ENCODE peak calls at places on chromosome X, in ten cellular contexts. M is pancreas, Z is BJ, X is mammary epithelial cell, G is WERI-Rb-1, P is AG09309, C is tibial nerve, L is hepatocyte, A is foreskin fibroblast, T is lung. H is an unnamed sample.

GRCh38 chrX:14352511-14352910 is 176.8 kb upstream of the GLRA2 start:
- DNase-seq in M (no peak), Z (peak), X (no peak), G (no peak), P (peak), C (no peak), L (no peak), A (peak), T (no peak), H (no peak)

GRCh38 chrX:149527705-149528104 is 13.1 kb upstream of the EOLA1 start:
- DNase-seq in M (no peak), Z (no peak), X (no peak), G (no peak), P (no peak), C (no peak), L (no peak), A (peak), T (no peak), H (peak)

GRCh38 chrX:16839852-16840460 is 30.2 kb downstream of the RBBP7 start:
- DNase-seq in M (no peak), Z (peak), X (peak), G (peak), P (no peak), C (no peak), L (peak), A (peak), T (no peak), H (no peak)

GRCh38 chrX:23756165-23756564 is 13.1 kb upstream of the ACOT9 start:
- DNase-seq in M (peak), Z (no peak), X (peak), G (peak), P (no peak), C (peak), L (peak), A (no peak), T (peak), H (no peak)

GRCh38 chrX:115067812-115068211 is 50.4 kb upstream of the IL13RA2 start:
- DNase-seq in M (no peak), Z (no peak), X (no peak), G (no peak), P (no peak), C (no peak), L (peak), A (no peak), T (no peak), H (no peak)

GRCh38 chrX:13607996-13608365 is 38.6 kb downstream of the EGFL6 start:
- DNase-seq in M (no peak), Z (no peak), X (peak), G (no peak), P (no peak), C (no peak), L (no peak), A (no peak), T (no peak), H (no peak)

GRCh38 chrX:119503484-119503861 is 35.2 kb downstream of the SLC25A5 start:
- DNase-seq in M (peak), Z (peak), X (peak), G (no peak), P (peak), C (no peak), L (peak), A (peak), T (peak), H (peak)

GRCh38 chrX:69555396-69556023 is 51.4 kb downstream of the NALF2 start:
- DNase-seq in M (no peak), Z (no peak), X (no peak), G (peak), P (no peak), C (no peak), L (peak), A (no peak), T (no peak), H (no peak)

GRCh38 chrX:140572724-140573123 is 67.9 kb upstream of the SOX3 start:
- DNase-seq in M (peak), Z (no peak), X (peak), G (peak), P (no peak), C (peak), L (peak), A (no peak), T (peak), H (peak)

GRCh38 chrX:19787305-19787704 is 100.1 kb downstream of the SH3KBP1 start:
- DNase-seq in M (no peak), Z (no peak), X (no peak), G (no peak), P (no peak), C (no peak), L (no peak), A (no peak), T (no peak), H (no peak)

GRCh38 chrX:20668550-20668949 is 401.8 kb upstream of the RPS6KA3 start:
- DNase-seq in M (no peak), Z (no peak), X (no peak), G (no peak), P (no peak), C (no peak), L (no peak), A (no peak), T (no peak), H (no peak)

GRCh38 chrX:117407449-117408170 is 709.0 kb downstream of the KLHL13 start:
- DNase-seq in M (no peak), Z (no peak), X (no peak), G (no peak), P (no peak), C (no peak), L (no peak), A (no peak), T (no peak), H (no peak)

GRCh38 chrX:1528186-1528883 is 8.7 kb downstream of the P2RY8 start:
- DNase-seq in M (no peak), Z (no peak), X (no peak), G (no peak), P (no peak), C (no peak), L (no peak), A (no peak), T (no peak), H (no peak)

GRCh38 chrX:47193475-47194241 is at the start of gene UBA1:
- DNase-seq in M (peak), Z (peak), X (peak), G (peak), P (peak), C (peak), L (peak), A (peak), T (peak), H (peak)

GRCh38 chrX:116198235-116198634 is 27.7 kb downstream of the AGTR2 start:
- DNase-seq in M (no peak), Z (no peak), X (no peak), G (no peak), P (no peak), C (no peak), L (no peak), A (no peak), T (no peak), H (no peak)

DNA sequence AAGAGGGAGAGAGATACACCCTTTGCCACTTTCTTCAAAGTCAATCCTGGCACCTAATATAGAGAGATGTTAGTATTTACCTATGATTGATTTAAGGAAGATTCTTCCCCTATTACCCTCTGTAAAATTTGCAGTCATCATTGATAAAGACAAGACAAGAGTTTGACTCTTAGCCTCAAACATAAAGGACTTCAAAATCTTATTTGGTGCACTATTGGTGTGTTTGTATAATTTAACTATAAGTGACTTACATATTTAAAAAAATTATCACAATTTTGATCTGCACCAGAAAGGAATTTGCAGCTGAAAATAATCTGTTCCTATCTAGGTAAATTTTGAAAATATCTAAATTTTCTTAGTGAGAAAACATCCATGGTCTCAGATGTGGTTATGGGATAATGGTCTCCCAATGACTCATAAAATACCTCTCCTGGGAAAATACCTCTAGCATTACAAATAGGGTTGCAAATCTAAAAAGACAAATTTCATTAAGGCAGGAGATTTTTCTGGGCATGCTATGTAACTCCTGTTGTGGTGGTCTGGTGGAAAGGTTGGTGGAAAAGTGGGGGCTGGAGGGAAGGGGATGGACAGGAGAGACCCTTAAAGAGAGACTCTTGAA is 173.6 kb upstream of the MED14 start:
- DNase-seq in M (no peak), Z (no peak), X (peak), G (no peak), P (no peak), C (no peak), L (no peak), A (no peak), T (no peak), H (no peak)
- H3K4me3 ChIP-seq in M (no peak), Z (no peak), X (no peak), G (no peak), P (no peak), C (no peak), L (no peak), A (no peak), T (no peak), H (no peak)

GRCh38 chrX:108285918-108286317 is 152.3 kb downstream of the COL4A6 start:
- DNase-seq in M (no peak), Z (no peak), X (no peak), G (no peak), P (no peak), C (no peak), L (no peak), A (no peak), T (no peak), H (no peak)
- TF ChIP-seq CTCF in M (no peak), Z (no peak), X (no peak), G (no peak), P (no peak), C (no peak), L (no peak), A (no peak), T (no peak), H (no peak)

GRCh38 chrX:134171661-134172587 is 65.1 kb upstream of the CCDC160 start:
- DNase-seq in M (peak), Z (no peak), X (no peak), G (no peak), P (no peak), C (peak), L (peak), A (no peak), T (no peak), H (no peak)
- H3K4me3 ChIP-seq in M (peak), Z (peak), X (no peak), G (no peak), P (peak), C (peak), L (peak), A (peak), T (peak), H (peak)

GRCh38 chrX:3655181-3655580 is 58.3 kb downstream of the PRKX start:
- DNase-seq in M (no peak), Z (no peak), X (no peak), G (no peak), P (no peak), C (no peak), L (no peak), A (no peak), T (no peak), H (no peak)

GRCh38 chrX:3648084-3648483 is 65.4 kb downstream of the PRKX start:
- DNase-seq in M (no peak), Z (no peak), X (no peak), G (no peak), P (no peak), C (no peak), L (no peak), A (no peak), T (no peak), H (no peak)

GRCh38 chrX:3653111-3653510 is 60.3 kb downstream of the PRKX start:
- DNase-seq in M (no peak), Z (no peak), X (no peak), G (no peak), P (no peak), C (no peak), L (no peak), A (no peak), T (no peak), H (no peak)

DNA sequence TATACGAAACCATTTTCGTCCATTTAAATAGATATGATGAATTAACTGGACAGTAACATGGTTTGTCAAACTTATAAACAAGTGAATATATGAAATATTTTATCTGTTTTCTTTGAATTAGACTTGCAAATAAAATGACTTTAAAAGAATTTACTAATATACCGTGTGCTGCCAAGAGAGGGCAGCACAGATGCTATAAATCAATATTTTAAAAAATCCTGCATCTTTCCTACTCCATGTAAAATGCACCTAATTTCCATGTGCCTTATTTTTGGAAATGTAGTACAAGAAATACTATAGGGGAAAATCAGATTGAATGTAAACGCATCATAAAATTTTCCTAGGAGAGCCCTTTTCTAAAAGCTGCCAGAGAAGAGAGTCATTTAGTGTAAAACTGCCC is 62.2 kb downstream of the PRKX start:
- DNase-seq in M (no peak), Z (no peak), X (peak), G (no peak), P (no peak), C (no peak), L (peak), A (peak), T (no peak), H (no peak)
- TF ChIP-seq CTCF in M (peak), Z (peak), X (peak), G (peak), P (peak), C (peak), L (peak), A (peak), T (peak), H (peak)

GRCh38 chrX:15475021-15475420 is 18.1 kb downstream of the PIR start:
- DNase-seq in M (no peak), Z (no peak), X (peak), G (no peak), P (no peak), C (no peak), L (no peak), A (no peak), T (no peak), H (no peak)
- H3K4me3 ChIP-seq in M (no peak), Z (no peak), X (no peak), G (no peak), P (no peak), C (no peak), L (no peak), A (no peak), T (no peak), H (no peak)